ENCODE peak calls at places on chromosomes 12 and 14, in six cellular contexts. O is suprapubic skin, H is LoVo, E is mesendoderm, P is midbrain, W is ureter. V is an unnamed sample.

GRCh38 chr14:54335569-54336155 is 61.1 kb upstream of the CDKN3 start:
- DNase-seq in O (no peak), H (peak; percentile 72), E (no peak), P (no peak), W (no peak), V (no peak)

GRCh38 chr12:130765186-130765659 is 49.1 kb upstream of the RIMBP2 start:
- DNase-seq in O (no peak), H (peak; percentile 16), E (peak; percentile 78), P (no peak), W (no peak), V (no peak)

GRCh38 chr14:105563347-105563737 is 37.0 kb downstream of the TMEM121 start:
- DNase-seq in O (peak; percentile 6), H (no peak), E (no peak), P (no peak), W (no peak), V (no peak)

GRCh38 chr14:95248422-95248821 is 71.3 kb downstream of the CLMN start:
- DNase-seq in O (peak; percentile 29), H (no peak), E (peak; percentile 58), P (no peak), W (no peak), V (no peak)

GRCh38 chr12:4116251-4117111 is 157.1 kb upstream of the CCND2 start:
- DNase-seq in O (no peak), H (no peak), E (peak; percentile 80), P (no peak), W (no peak), V (peak; percentile 62)

GRCh38 chr14:55814873-55815272 is 234.9 kb downstream of the KTN1 start:
- DNase-seq in O (no peak), H (no peak), E (no peak), P (no peak), W (no peak), V (no peak)

GRCh38 chr14:51726166-51726899 is 74.6 kb downstream of the FRMD6 start:
- DNase-seq in O (no peak), H (no peak), E (no peak), P (no peak), W (no peak), V (no peak)

GRCh38 chr14:74954232-74954946 is 1.0 kb downstream of the PGF start:
- DNase-seq in O (no peak), H (no peak), E (no peak), P (no peak), W (no peak), V (no peak)

GRCh38 chr14:76863724-76864407 is 37.7 kb downstream of the LRRC74A start:
- DNase-seq in O (no peak), H (no peak), E (no peak), P (peak; percentile 35), W (no peak), V (no peak)

GRCh38 chr12:57461904-57462306 is 2.3 kb downstream of the GLI1 start:
- DNase-seq in O (no peak), H (peak; percentile 15), E (peak; percentile 60), P (peak; percentile 38), W (no peak), V (no peak)

GRCh38 chr12:115149685-115150378 is 465.9 kb upstream of the TBX3 start:
- DNase-seq in O (no peak), H (no peak), E (no peak), P (no peak), W (no peak), V (no peak)

GRCh38 chr12:103771466-103771865 is 69.6 kb downstream of the NT5DC3 start:
- DNase-seq in O (no peak), H (no peak), E (peak; percentile 84), P (peak; percentile 40), W (no peak), V (peak; percentile 82)

GRCh38 chr12:125577334-125577733 is 512.1 kb downstream of the AACS start:
- DNase-seq in O (no peak), H (no peak), E (no peak), P (no peak), W (no peak), V (no peak)

GRCh38 chr14:74038015-74038859 is 19.1 kb downstream of the BBOF1 start:
- DNase-seq in O (no peak), H (peak; percentile 63), E (peak; percentile 60), P (peak; percentile 43), W (no peak), V (peak; percentile 73)

GRCh38 chr12:68962855-68963455 is 30.0 kb upstream of the CPM start:
- DNase-seq in O (no peak), H (no peak), E (no peak), P (no peak), W (no peak), V (no peak)

GRCh38 chr14:91367173-91368171 is 50.1 kb downstream of the CCDC88C start:
- DNase-seq in O (no peak), H (no peak), E (peak; percentile 64), P (no peak), W (no peak), V (no peak)

GRCh38 chr12:131830335-131831020 is 2.3 kb downstream of the MMP17 start:
- DNase-seq in O (peak; percentile 90), H (no peak), E (peak; percentile 80), P (peak; percentile 84), W (peak; percentile 79), V (peak; percentile 68)

GRCh38 chr14:77099425-77100167 is 1.5 kb downstream of the CIPC start:
- DNase-seq in O (no peak), H (peak; percentile 32), E (peak; percentile 50), P (peak; percentile 74), W (no peak), V (no peak)

GRCh38 chr12:32926963-32927362 is 30.4 kb upstream of the PKP2 start:
- DNase-seq in O (no peak), H (no peak), E (no peak), P (no peak), W (no peak), V (no peak)

GRCh38 chr12:65690477-65690876 is 133.8 kb upstream of the HMGA2 start:
- DNase-seq in O (no peak), H (no peak), E (no peak), P (no peak), W (no peak), V (no peak)

GRCh38 chr14:53458368-53458814 is 305.3 kb upstream of the DDHD1 start:
- DNase-seq in O (no peak), H (peak; percentile 73), E (peak; percentile 90), P (no peak), W (no peak), V (peak; percentile 30)

GRCh38 chr12:32230607-32230982 is 123.9 kb downstream of the BICD1 start:
- DNase-seq in O (no peak), H (no peak), E (peak; percentile 29), P (no peak), W (no peak), V (peak; percentile 32)

GRCh38 chr14:63727231-63727735 is 582 bp downstream of the SGPP1 start:
- DNase-seq in O (no peak), H (no peak), E (peak; percentile 53), P (peak; percentile 48), W (peak; percentile 49), V (peak; percentile 57)

GRCh38 chr12:32949815-32950214 is 53.2 kb upstream of the PKP2 start:
- DNase-seq in O (no peak), H (no peak), E (peak; percentile 60), P (no peak), W (no peak), V (peak; percentile 24)

GRCh38 chr12:108457006-108457733 is 57.9 kb upstream of the FICD start:
- DNase-seq in O (no peak), H (peak; percentile 61), E (peak; percentile 91), P (peak; percentile 54), W (no peak), V (peak; percentile 91)

GRCh38 chr14:95252219-95252618 is 67.5 kb downstream of the CLMN start:
- DNase-seq in O (peak; percentile 67), H (no peak), E (no peak), P (no peak), W (no peak), V (no peak)

GRCh38 chr12:112665971-112666370 is 125.6 kb upstream of the RPH3A start:
- DNase-seq in O (no peak), H (no peak), E (no peak), P (no peak), W (no peak), V (no peak)

GRCh38 chr12:39427360-39427808 is 15.5 kb downstream of the KIF21A start:
- DNase-seq in O (no peak), H (peak; percentile 5), E (no peak), P (no peak), W (no peak), V (no peak)

GRCh38 chr14:105092912-105093425 is 27.7 kb upstream of the GPR132 start:
- DNase-seq in O (peak; percentile 76), H (peak; percentile 37), E (no peak), P (no peak), W (peak; percentile 76), V (no peak)

GRCh38 chr14:55864890-55865655 is 253.1 kb upstream of the PELI2 start:
- DNase-seq in O (no peak), H (peak; percentile 28), E (peak; percentile 73), P (no peak), W (no peak), V (peak; percentile 81)

GRCh38 chr12:119911147-119911546 is 34.0 kb upstream of the CIT start:
- DNase-seq in O (no peak), H (no peak), E (no peak), P (no peak), W (no peak), V (no peak)